ENCODE peak calls at places on chromosomes 6 and 20, in four cellular contexts. Q, C, M and G are unnamed samples.

GRCh38 chr6:41150671-41151070 is 3.5 kb downstream of the TREML1 start:
- DNase-seq in Q (no peak), M (no peak), C (no peak), G (no peak)

GRCh38 chr6:4319992-4320683 is 184.8 kb upstream of the ECI2 start:
- DNase-seq in Q (no peak), C (no peak), M (peak), G (no peak)

GRCh38 chr20:46317685-46318177 is 9.4 kb upstream of the CDH22 start:
- DNase-seq in C (no peak), M (no peak), Q (no peak), G (no peak)

GRCh38 chr6:55665224-55665587 is 86.2 kb upstream of the HMGCLL1 start:
- DNase-seq in M (no peak), Q (no peak), C (no peak), G (no peak)

GRCh38 chr20:40922865-40923264 is 105.8 kb upstream of the TOP1 start:
- DNase-seq in C (no peak), Q (no peak), M (no peak), G (no peak)

GRCh38 chr20:50980071-50980681 is 21.6 kb downstream of the MOCS3 start:
- DNase-seq in M (peak), C (no peak), Q (no peak), G (no peak)

GRCh38 chr20:21513881-21514540 is at the start of gene NKX2-2:
- DNase-seq in M (no peak), Q (no peak), C (peak), G (no peak)

GRCh38 chr6:117601811-117602150 is 530 bp downstream of the GOPC start:
- DNase-seq in Q (peak), M (no peak), C (no peak), G (peak)

GRCh38 chr6:106630366-106630765 is 988 bp downstream of the QRSL1 start:
- DNase-seq in Q (no peak), C (no peak), M (no peak), G (no peak)

GRCh38 chr20:35318502-35319157 is 26.4 kb upstream of the FAM83C start:
- DNase-seq in C (no peak), M (peak), Q (no peak), G (peak)

GRCh38 chr6:135701426-135701825 is 150.1 kb upstream of the PDE7B start:
- DNase-seq in Q (no peak), M (no peak), C (no peak), G (no peak)

GRCh38 chr6:140537834-140538680 is 1163.6 kb upstream of the CITED2 start:
- DNase-seq in C (peak), M (peak), Q (no peak), G (no peak)

GRCh38 chr20:38242848-38243449 is 17.6 kb downstream of the KIAA1755 start:
- DNase-seq in Q (no peak), C (no peak), M (no peak), G (no peak)

GRCh38 chr20:57109151-57109953 is 157.1 kb downstream of the BMP7 start:
- DNase-seq in C (no peak), Q (no peak), M (no peak), G (no peak)